ENCODE peak calls at places on chromosome 2, in nine cellular contexts. One of them, this sample, is unnamed.

GRCh38 chr2:171416009-171416926 is 17.5 kb downstream of the METTL8 start:
- DNase-seq in CD4-positive, alpha-beta T cell: peak; percentile 75
- DNase-seq in epithelial cell of esophagus: peak; percentile 98
- DNase-seq in neural progenitor cell: peak; percentile 88
- DNase-seq in fibroblast of mammary gland: peak; percentile 98
- DNase-seq in H9: peak; percentile 86
- DNase-seq in GM12865: peak; percentile 97
- DNase-seq in breast epithelium: peak; percentile 86
- DNase-seq in omental fat pad: peak; percentile 78
- DNase-seq in this sample: peak; percentile 74

GRCh38 chr2:506866-507265 is 170.3 kb downstream of the TMEM18 start:
- DNase-seq in CD4-positive, alpha-beta T cell: no peak
- DNase-seq in epithelial cell of esophagus: no peak
- DNase-seq in neural progenitor cell: no peak
- DNase-seq in fibroblast of mammary gland: no peak
- DNase-seq in H9: no peak
- DNase-seq in GM12865: no peak
- DNase-seq in breast epithelium: no peak
- DNase-seq in omental fat pad: no peak
- DNase-seq in this sample: no peak

GRCh38 chr2:38653715-38654494 is 12.0 kb upstream of the GALM start:
- DNase-seq in CD4-positive, alpha-beta T cell: peak; percentile 47
- DNase-seq in epithelial cell of esophagus: peak; percentile 36
- DNase-seq in neural progenitor cell: no peak
- DNase-seq in fibroblast of mammary gland: no peak
- DNase-seq in H9: no peak
- DNase-seq in GM12865: peak; percentile 80
- DNase-seq in breast epithelium: peak; percentile 34
- DNase-seq in omental fat pad: no peak
- DNase-seq in this sample: no peak

GRCh38 chr2:206230060-206230890 is 44.2 kb upstream of the ZDBF2 start:
- DNase-seq in CD4-positive, alpha-beta T cell: no peak
- DNase-seq in epithelial cell of esophagus: peak; percentile 94
- DNase-seq in neural progenitor cell: peak; percentile 87
- DNase-seq in fibroblast of mammary gland: no peak
- DNase-seq in H9: peak; percentile 47
- DNase-seq in GM12865: no peak
- DNase-seq in breast epithelium: no peak
- DNase-seq in omental fat pad: no peak
- DNase-seq in this sample: no peak

GRCh38 chr2:206983156-206983875 is 44.0 kb downstream of the CPO start:
- DNase-seq in CD4-positive, alpha-beta T cell: no peak
- DNase-seq in epithelial cell of esophagus: no peak
- DNase-seq in neural progenitor cell: no peak
- DNase-seq in fibroblast of mammary gland: peak; percentile 70
- DNase-seq in H9: no peak
- DNase-seq in GM12865: no peak
- DNase-seq in breast epithelium: no peak
- DNase-seq in omental fat pad: no peak
- DNase-seq in this sample: no peak

GRCh38 chr2:136136921-136137320 is 19.0 kb upstream of the CXCR4 start:
- DNase-seq in CD4-positive, alpha-beta T cell: no peak
- DNase-seq in epithelial cell of esophagus: no peak
- DNase-seq in neural progenitor cell: no peak
- DNase-seq in fibroblast of mammary gland: no peak
- DNase-seq in H9: no peak
- DNase-seq in GM12865: no peak
- DNase-seq in breast epithelium: no peak
- DNase-seq in omental fat pad: no peak
- DNase-seq in this sample: no peak

GRCh38 chr2:41782306-41783158 is 265.3 kb upstream of the PKDCC start:
- DNase-seq in CD4-positive, alpha-beta T cell: no peak
- DNase-seq in epithelial cell of esophagus: peak; percentile 54
- DNase-seq in neural progenitor cell: peak; percentile 42
- DNase-seq in fibroblast of mammary gland: peak; percentile 37
- DNase-seq in H9: no peak
- DNase-seq in GM12865: peak; percentile 50
- DNase-seq in breast epithelium: no peak
- DNase-seq in omental fat pad: no peak
- DNase-seq in this sample: peak; percentile 23

GRCh38 chr2:172282944-172283343 is 144.4 kb upstream of the ITGA6 start:
- DNase-seq in CD4-positive, alpha-beta T cell: no peak
- DNase-seq in epithelial cell of esophagus: peak; percentile 97
- DNase-seq in neural progenitor cell: no peak
- DNase-seq in fibroblast of mammary gland: peak; percentile 97
- DNase-seq in H9: no peak
- DNase-seq in GM12865: no peak
- DNase-seq in breast epithelium: no peak
- DNase-seq in omental fat pad: no peak
- DNase-seq in this sample: no peak

GRCh38 chr2:9737053-9737875 is 106.0 kb upstream of the TAF1B start:
- DNase-seq in CD4-positive, alpha-beta T cell: no peak
- DNase-seq in epithelial cell of esophagus: no peak
- DNase-seq in neural progenitor cell: no peak
- DNase-seq in fibroblast of mammary gland: peak; percentile 63
- DNase-seq in H9: no peak
- DNase-seq in GM12865: peak; percentile 47
- DNase-seq in breast epithelium: no peak
- DNase-seq in omental fat pad: no peak
- DNase-seq in this sample: no peak

GRCh38 chr2:205700331-205701132 is 18.2 kb downstream of the NRP2 start:
- DNase-seq in CD4-positive, alpha-beta T cell: no peak
- DNase-seq in epithelial cell of esophagus: peak; percentile 43
- DNase-seq in neural progenitor cell: peak; percentile 42
- DNase-seq in fibroblast of mammary gland: peak; percentile 79
- DNase-seq in H9: peak; percentile 67
- DNase-seq in GM12865: peak; percentile 49
- DNase-seq in breast epithelium: no peak
- DNase-seq in omental fat pad: no peak
- DNase-seq in this sample: no peak

GRCh38 chr2:55490554-55490953 is 29.0 kb upstream of the CFAP36 start:
- DNase-seq in CD4-positive, alpha-beta T cell: no peak
- DNase-seq in epithelial cell of esophagus: peak; percentile 40
- DNase-seq in neural progenitor cell: no peak
- DNase-seq in fibroblast of mammary gland: peak; percentile 89
- DNase-seq in H9: peak; percentile 61
- DNase-seq in GM12865: no peak
- DNase-seq in breast epithelium: no peak
- DNase-seq in omental fat pad: peak; percentile 23
- DNase-seq in this sample: no peak

GRCh38 chr2:211035548-211036185 is 479.3 kb downstream of the CPS1 start:
- DNase-seq in CD4-positive, alpha-beta T cell: no peak
- DNase-seq in epithelial cell of esophagus: peak; percentile 49
- DNase-seq in neural progenitor cell: peak; percentile 53
- DNase-seq in fibroblast of mammary gland: peak; percentile 40
- DNase-seq in H9: no peak
- DNase-seq in GM12865: peak; percentile 16
- DNase-seq in breast epithelium: no peak
- DNase-seq in omental fat pad: no peak
- DNase-seq in this sample: peak; percentile 5

GRCh38 chr2:40360652-40361051 is 91.2 kb downstream of the SLC8A1 start:
- DNase-seq in CD4-positive, alpha-beta T cell: no peak
- DNase-seq in epithelial cell of esophagus: peak; percentile 26
- DNase-seq in neural progenitor cell: no peak
- DNase-seq in fibroblast of mammary gland: no peak
- DNase-seq in H9: no peak
- DNase-seq in GM12865: no peak
- DNase-seq in breast epithelium: no peak
- DNase-seq in omental fat pad: no peak
- DNase-seq in this sample: no peak

GRCh38 chr2:238379096-238379810 is 47.5 kb upstream of the ASB1 start:
- DNase-seq in CD4-positive, alpha-beta T cell: no peak
- DNase-seq in epithelial cell of esophagus: peak; percentile 69
- DNase-seq in neural progenitor cell: no peak
- DNase-seq in fibroblast of mammary gland: no peak
- DNase-seq in H9: no peak
- DNase-seq in GM12865: peak; percentile 56
- DNase-seq in breast epithelium: no peak
- DNase-seq in omental fat pad: no peak
- DNase-seq in this sample: no peak

GRCh38 chr2:202237787-202238233 is 587 bp downstream of the SUMO1 start:
- DNase-seq in CD4-positive, alpha-beta T cell: no peak
- DNase-seq in epithelial cell of esophagus: peak; percentile 62
- DNase-seq in neural progenitor cell: peak; percentile 64
- DNase-seq in fibroblast of mammary gland: peak; percentile 48
- DNase-seq in H9: peak; percentile 45
- DNase-seq in GM12865: peak; percentile 5
- DNase-seq in breast epithelium: no peak
- DNase-seq in omental fat pad: no peak
- DNase-seq in this sample: peak; percentile 35

GRCh38 chr2:129192117-129192516 is 787.3 kb upstream of the RAB6C start:
- DNase-seq in CD4-positive, alpha-beta T cell: no peak
- DNase-seq in epithelial cell of esophagus: no peak
- DNase-seq in neural progenitor cell: no peak
- DNase-seq in fibroblast of mammary gland: no peak
- DNase-seq in H9: peak; percentile 39
- DNase-seq in GM12865: no peak
- DNase-seq in breast epithelium: no peak
- DNase-seq in omental fat pad: no peak
- DNase-seq in this sample: no peak

GRCh38 chr2:49286726-49287125 is 132.4 kb upstream of the FSHR start:
- DNase-seq in CD4-positive, alpha-beta T cell: no peak
- DNase-seq in epithelial cell of esophagus: no peak
- DNase-seq in neural progenitor cell: no peak
- DNase-seq in fibroblast of mammary gland: no peak
- DNase-seq in H9: no peak
- DNase-seq in GM12865: no peak
- DNase-seq in breast epithelium: no peak
- DNase-seq in omental fat pad: no peak
- DNase-seq in this sample: no peak

GRCh38 chr2:73203055-73203681 is 794 bp downstream of the NOTO start:
- DNase-seq in CD4-positive, alpha-beta T cell: no peak
- DNase-seq in epithelial cell of esophagus: peak; percentile 14
- DNase-seq in neural progenitor cell: peak; percentile 34
- DNase-seq in fibroblast of mammary gland: no peak
- DNase-seq in H9: peak; percentile 53
- DNase-seq in GM12865: no peak
- DNase-seq in breast epithelium: no peak
- DNase-seq in omental fat pad: no peak
- DNase-seq in this sample: no peak

GRCh38 chr2:105294844-105295481 is 34.6 kb downstream of the TGFBRAP1 start:
- DNase-seq in CD4-positive, alpha-beta T cell: no peak
- DNase-seq in epithelial cell of esophagus: peak; percentile 73
- DNase-seq in neural progenitor cell: peak; percentile 87
- DNase-seq in fibroblast of mammary gland: peak; percentile 76
- DNase-seq in H9: peak; percentile 82
- DNase-seq in GM12865: peak; percentile 52
- DNase-seq in breast epithelium: no peak
- DNase-seq in omental fat pad: no peak
- DNase-seq in this sample: peak; percentile 72

GRCh38 chr2:8281950-8282857 is 399.7 kb upstream of the ID2 start:
- DNase-seq in CD4-positive, alpha-beta T cell: no peak
- DNase-seq in epithelial cell of esophagus: no peak
- DNase-seq in neural progenitor cell: no peak
- DNase-seq in fibroblast of mammary gland: no peak
- DNase-seq in H9: no peak
- DNase-seq in GM12865: no peak
- DNase-seq in breast epithelium: no peak
- DNase-seq in omental fat pad: no peak
- DNase-seq in this sample: no peak

GRCh38 chr2:44004735-44005602 is 9.2 kb upstream of the LRPPRC start:
- DNase-seq in CD4-positive, alpha-beta T cell: no peak
- DNase-seq in epithelial cell of esophagus: peak; percentile 9
- DNase-seq in neural progenitor cell: no peak
- DNase-seq in fibroblast of mammary gland: peak; percentile 21
- DNase-seq in H9: no peak
- DNase-seq in GM12865: no peak
- DNase-seq in breast epithelium: no peak
- DNase-seq in omental fat pad: no peak
- DNase-seq in this sample: no peak

GRCh38 chr2:56522605-56523089 is 338.9 kb downstream of the CCDC85A start:
- DNase-seq in CD4-positive, alpha-beta T cell: no peak
- DNase-seq in epithelial cell of esophagus: peak; percentile 19
- DNase-seq in neural progenitor cell: no peak
- DNase-seq in fibroblast of mammary gland: peak; percentile 39
- DNase-seq in H9: no peak
- DNase-seq in GM12865: no peak
- DNase-seq in breast epithelium: no peak
- DNase-seq in omental fat pad: no peak
- DNase-seq in this sample: no peak

DNA sequence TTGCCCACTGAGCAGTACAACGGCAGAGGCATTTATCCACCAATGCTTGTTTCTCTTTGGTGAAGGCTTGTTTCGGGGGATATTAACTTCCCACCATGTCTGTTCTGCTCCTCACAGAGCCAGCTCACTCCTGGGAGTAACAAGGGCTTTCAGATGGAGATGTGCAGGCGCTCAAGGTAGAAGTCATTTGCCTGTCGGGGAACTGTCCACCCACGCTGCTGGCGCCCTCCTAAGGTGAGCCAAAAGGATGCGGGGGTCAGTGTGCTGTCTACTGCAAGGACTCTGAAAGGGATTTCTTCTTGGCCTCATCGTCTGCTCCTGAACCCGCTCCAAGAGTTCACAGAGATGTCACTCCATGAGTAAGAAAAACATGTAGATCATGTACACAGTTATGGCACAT is 57.0 kb upstream of the CYRIA start:
- DNase-seq in CD4-positive, alpha-beta T cell: no peak
- DNase-seq in epithelial cell of esophagus: no peak
- DNase-seq in neural progenitor cell: peak; percentile 12
- DNase-seq in fibroblast of mammary gland: no peak
- DNase-seq in H9: peak; percentile 81
- DNase-seq in GM12865: no peak
- DNase-seq in breast epithelium: no peak
- DNase-seq in omental fat pad: no peak
- DNase-seq in this sample: no peak
- TF ChIP-seq CTCF in CD4-positive, alpha-beta T cell: no peak
- TF ChIP-seq CTCF in epithelial cell of esophagus: no peak
- TF ChIP-seq CTCF in neural progenitor cell: peak; percentile 25
- TF ChIP-seq CTCF in fibroblast of mammary gland: no peak
- TF ChIP-seq CTCF in H9: peak; percentile 57
- TF ChIP-seq CTCF in GM12865: no peak
- TF ChIP-seq CTCF in breast epithelium: no peak
- TF ChIP-seq CTCF in omental fat pad: no peak
- TF ChIP-seq CTCF in this sample: no peak

GRCh38 chr2:120223034-120223912 is at the start of gene TMEM185B:
- DNase-seq in CD4-positive, alpha-beta T cell: peak; percentile 93
- DNase-seq in epithelial cell of esophagus: peak; percentile 87
- DNase-seq in neural progenitor cell: peak; percentile 85
- DNase-seq in fibroblast of mammary gland: peak; percentile 76
- DNase-seq in H9: peak; percentile 90
- DNase-seq in GM12865: peak; percentile 93
- DNase-seq in breast epithelium: peak; percentile 89
- DNase-seq in omental fat pad: peak; percentile 72
- DNase-seq in this sample: peak; percentile 81
- TF ChIP-seq CTCF in CD4-positive, alpha-beta T cell: no peak
- TF ChIP-seq CTCF in epithelial cell of esophagus: peak; percentile 48
- TF ChIP-seq CTCF in neural progenitor cell: peak; percentile 40
- TF ChIP-seq CTCF in fibroblast of mammary gland: peak; percentile 23
- TF ChIP-seq CTCF in H9: peak; percentile 54
- TF ChIP-seq CTCF in GM12865: peak; percentile 41
- TF ChIP-seq CTCF in breast epithelium: peak; percentile 59
- TF ChIP-seq CTCF in omental fat pad: no peak
- TF ChIP-seq CTCF in this sample: peak; percentile 58

GRCh38 chr2:86675611-86676015 is 44.5 kb upstream of the RMND5A start:
- DNase-seq in CD4-positive, alpha-beta T cell: no peak
- DNase-seq in epithelial cell of esophagus: peak; percentile 59
- DNase-seq in neural progenitor cell: no peak
- DNase-seq in fibroblast of mammary gland: no peak
- DNase-seq in H9: peak; percentile 32
- DNase-seq in GM12865: peak; percentile 7
- DNase-seq in breast epithelium: no peak
- DNase-seq in omental fat pad: no peak
- DNase-seq in this sample: no peak
- TF ChIP-seq CTCF in CD4-positive, alpha-beta T cell: peak; percentile 56
- TF ChIP-seq CTCF in epithelial cell of esophagus: peak; percentile 57
- TF ChIP-seq CTCF in neural progenitor cell: peak; percentile 5
- TF ChIP-seq CTCF in fibroblast of mammary gland: no peak
- TF ChIP-seq CTCF in H9: peak; percentile 59
- TF ChIP-seq CTCF in GM12865: peak; percentile 3
- TF ChIP-seq CTCF in breast epithelium: peak; percentile 25
- TF ChIP-seq CTCF in omental fat pad: no peak
- TF ChIP-seq CTCF in this sample: no peak

GRCh38 chr2:219912530-219912929 is 285.1 kb downstream of the SLC4A3 start:
- DNase-seq in CD4-positive, alpha-beta T cell: no peak
- DNase-seq in epithelial cell of esophagus: peak; percentile 28
- DNase-seq in neural progenitor cell: peak; percentile 51
- DNase-seq in fibroblast of mammary gland: peak; percentile 65
- DNase-seq in H9: no peak
- DNase-seq in GM12865: no peak
- DNase-seq in breast epithelium: no peak
- DNase-seq in omental fat pad: no peak
- DNase-seq in this sample: no peak
- TF ChIP-seq CTCF in CD4-positive, alpha-beta T cell: no peak
- TF ChIP-seq CTCF in epithelial cell of esophagus: peak; percentile 20
- TF ChIP-seq CTCF in neural progenitor cell: no peak
- TF ChIP-seq CTCF in fibroblast of mammary gland: peak; percentile 55
- TF ChIP-seq CTCF in H9: no peak
- TF ChIP-seq CTCF in GM12865: no peak
- TF ChIP-seq CTCF in breast epithelium: peak; percentile 52
- TF ChIP-seq CTCF in omental fat pad: no peak
- TF ChIP-seq CTCF in this sample: peak; percentile 30

This sample was measured in neural crest cell.